ENCODE peak calls at places on chromosomes 11 and 22, in five cellular contexts. S is stimulated activated CD4-positive, alpha-beta T cell treated with anti-CD3 and anti-CD28 coated beads, Interleukin-4, amount 100 ng/mL, for 4 hours; C is activated CD4-positive, CD25-positive, alpha-beta regulatory T cell; N is activated B cell treated with CpG ODN at 0.5 μM for 24 hours; K is HT1080. Z is an unnamed sample.

GRCh38 chr11:78797559-78797958 is 222.9 kb upstream of the NARS2 start:
- DNase-seq in C (no peak), N (no peak), S (no peak), K (no peak), Z (no peak)

GRCh38 chr11:111358038-111359001 is 20.8 kb downstream of the POU2AF1 start:
- DNase-seq in K (no peak), N (no peak), C (no peak), S (no peak), Z (no peak)

GRCh38 chr11:65439331-65440181 is 17.0 kb downstream of the NEAT1 start:
- DNase-seq in K (no peak), S (no peak), C (no peak), N (no peak), Z (no peak)

GRCh38 chr22:24390576-24390975 is 36.8 kb upstream of the ADORA2A start:
- DNase-seq in K (no peak), C (no peak), S (no peak), N (no peak), Z (no peak)

GRCh38 chr11:102709211-102709980 is 3.8 kb upstream of the MMP27 start:
- DNase-seq in N (no peak), C (no peak), S (no peak), K (no peak), Z (no peak)

GRCh38 chr11:13277719-13278619 is at the start of gene BMAL1:
- DNase-seq in S (peak; percentile 51), C (peak; percentile 45), N (peak; percentile 57), K (peak; percentile 39), Z (no peak)

GRCh38 chr11:101862410-101863233 is 52.2 kb upstream of the CEP126 start:
- DNase-seq in C (no peak), N (no peak), S (no peak), K (peak; percentile 54), Z (peak; percentile 58)

GRCh38 chr11:102986815-102987214 is 31.3 kb upstream of the MMP13 start:
- DNase-seq in S (no peak), C (no peak), N (no peak), K (peak; percentile 75), Z (no peak)